ENCODE peak calls at places on chromosomes 4 and X, in six cellular contexts. One of them, this sample, is unnamed.

GRCh38 chr4:10083861-10084641 is 32.5 kb downstream of the WDR1 start:
- DNase-seq in A549: no peak
- DNase-seq in GM23248: no peak
- DNase-seq in fibroblast of lung: no peak
- DNase-seq in fibroblast of pulmonary artery: no peak
- DNase-seq in OCI-LY7: no peak
- DNase-seq in this sample: no peak

GRCh38 chr4:10982305-10982704 is 297.7 kb upstream of the CLNK start:
- DNase-seq in fibroblast of lung: no peak
- DNase-seq in OCI-LY7: no peak
- DNase-seq in A549: no peak
- DNase-seq in GM23248: no peak
- DNase-seq in fibroblast of pulmonary artery: no peak
- DNase-seq in this sample: peak

GRCh38 chr4:8379771-8380170 is 60.8 kb downstream of the ACOX3 start:
- DNase-seq in OCI-LY7: no peak
- DNase-seq in GM23248: no peak
- DNase-seq in A549: no peak
- DNase-seq in fibroblast of pulmonary artery: no peak
- DNase-seq in fibroblast of lung: no peak
- DNase-seq in this sample: no peak

GRCh38 chr4:53592128-53592527 is 842 bp upstream of the LNX1 start:
- DNase-seq in A549: no peak
- DNase-seq in GM23248: no peak
- DNase-seq in fibroblast of pulmonary artery: peak
- DNase-seq in fibroblast of lung: peak
- DNase-seq in OCI-LY7: no peak
- DNase-seq in this sample: no peak

GRCh38 chr4:114041117-114041475 is 61.6 kb upstream of the ARSJ start:
- DNase-seq in A549: no peak
- DNase-seq in OCI-LY7: no peak
- DNase-seq in fibroblast of lung: peak
- DNase-seq in GM23248: peak
- DNase-seq in fibroblast of pulmonary artery: no peak
- DNase-seq in this sample: no peak

GRCh38 chrX:68354869-68355628 is 78.2 kb downstream of the OPHN1 start:
- DNase-seq in OCI-LY7: no peak
- DNase-seq in A549: no peak
- DNase-seq in GM23248: peak
- DNase-seq in fibroblast of pulmonary artery: no peak
- DNase-seq in fibroblast of lung: peak
- DNase-seq in this sample: no peak

GRCh38 chr4:4533461-4534169 is 8.2 kb downstream of the STX18 start:
- DNase-seq in GM23248: no peak
- DNase-seq in A549: no peak
- DNase-seq in OCI-LY7: no peak
- DNase-seq in fibroblast of lung: no peak
- DNase-seq in fibroblast of pulmonary artery: no peak
- DNase-seq in this sample: no peak

GRCh38 chr4:128285085-128286023 is 2.3 kb downstream of the PGRMC2 start:
- DNase-seq in fibroblast of lung: peak
- DNase-seq in fibroblast of pulmonary artery: peak
- DNase-seq in OCI-LY7: no peak
- DNase-seq in A549: no peak
- DNase-seq in GM23248: peak
- DNase-seq in this sample: no peak

GRCh38 chr4:122798101-122798500 is 28.5 kb upstream of the FGF2 start:
- DNase-seq in A549: peak
- DNase-seq in GM23248: peak
- DNase-seq in OCI-LY7: no peak
- DNase-seq in fibroblast of lung: peak
- DNase-seq in fibroblast of pulmonary artery: peak
- DNase-seq in this sample: no peak

GRCh38 chr4:95293014-95293413 is 255.8 kb downstream of the UNC5C start:
- DNase-seq in fibroblast of pulmonary artery: peak
- DNase-seq in A549: no peak
- DNase-seq in fibroblast of lung: peak
- DNase-seq in GM23248: no peak
- DNase-seq in OCI-LY7: no peak
- DNase-seq in this sample: peak

GRCh38 chr4:55458164-55458563 is 62.4 kb downstream of the TMEM165 start:
- DNase-seq in fibroblast of pulmonary artery: no peak
- DNase-seq in A549: no peak
- DNase-seq in OCI-LY7: no peak
- DNase-seq in GM23248: peak
- DNase-seq in fibroblast of lung: peak
- DNase-seq in this sample: no peak

GRCh38 chr4:3184725-3185124 is 64.2 kb upstream of the MSANTD1 start:
- DNase-seq in fibroblast of pulmonary artery: no peak
- DNase-seq in A549: no peak
- DNase-seq in OCI-LY7: no peak
- DNase-seq in GM23248: no peak
- DNase-seq in fibroblast of lung: no peak
- DNase-seq in this sample: no peak

GRCh38 chr4:174418640-174419039 is 103.6 kb downstream of the HPGD start:
- DNase-seq in A549: no peak
- DNase-seq in OCI-LY7: no peak
- DNase-seq in GM23248: no peak
- DNase-seq in fibroblast of lung: no peak
- DNase-seq in fibroblast of pulmonary artery: no peak
- DNase-seq in this sample: no peak

GRCh38 chr4:26330186-26330787 is 9.5 kb downstream of the RBPJ start:
- DNase-seq in A549: peak
- DNase-seq in fibroblast of lung: peak
- DNase-seq in OCI-LY7: peak
- DNase-seq in GM23248: peak
- DNase-seq in fibroblast of pulmonary artery: peak
- DNase-seq in this sample: peak

GRCh38 chrX:119945481-119945880 is 1.9 kb upstream of the NKAP start:
- DNase-seq in A549: no peak
- DNase-seq in GM23248: no peak
- DNase-seq in OCI-LY7: no peak
- DNase-seq in fibroblast of lung: no peak
- DNase-seq in fibroblast of pulmonary artery: no peak
- DNase-seq in this sample: no peak

GRCh38 chrX:119942831-119943184 is 743 bp downstream of the NKAP start:
- DNase-seq in A549: peak
- DNase-seq in fibroblast of pulmonary artery: no peak
- DNase-seq in fibroblast of lung: peak
- DNase-seq in OCI-LY7: peak
- DNase-seq in GM23248: peak
- DNase-seq in this sample: no peak

GRCh38 chrX:119942173-119942819 is 1.3 kb downstream of the NKAP start:
- DNase-seq in fibroblast of lung: no peak
- DNase-seq in A549: no peak
- DNase-seq in fibroblast of pulmonary artery: no peak
- DNase-seq in GM23248: no peak
- DNase-seq in OCI-LY7: no peak
- DNase-seq in this sample: no peak

GRCh38 chrX:119943185-119943988 is at the start of gene NKAP:
- DNase-seq in OCI-LY7: peak
- DNase-seq in GM23248: peak
- DNase-seq in A549: peak
- DNase-seq in fibroblast of lung: peak
- DNase-seq in fibroblast of pulmonary artery: peak
- DNase-seq in this sample: peak

DNA sequence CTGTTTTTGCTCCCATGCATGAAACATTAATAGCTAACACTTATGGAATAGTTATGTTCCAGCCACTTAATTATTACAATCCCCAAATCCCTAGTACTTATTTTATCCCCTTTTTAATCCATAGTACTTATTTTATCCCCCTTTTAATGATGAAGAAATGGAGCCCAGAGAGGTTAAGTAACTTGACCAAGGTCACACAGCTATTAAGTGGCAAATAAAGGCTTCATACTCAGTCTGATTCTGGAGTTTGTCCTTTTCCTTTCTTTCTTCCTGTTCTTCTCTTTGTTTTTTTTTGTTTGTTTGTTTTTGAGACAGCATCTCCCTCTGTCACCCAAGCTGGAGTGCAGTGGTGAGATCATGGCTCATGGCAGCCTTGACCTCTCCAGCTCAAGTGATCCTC is 2.2 kb downstream of the NKAP start:
- DNase-seq in fibroblast of lung: no peak
- DNase-seq in A549: no peak
- DNase-seq in fibroblast of pulmonary artery: no peak
- DNase-seq in GM23248: no peak
- DNase-seq in OCI-LY7: no peak
- DNase-seq in this sample: no peak
- H3K4me3 ChIP-seq in fibroblast of lung: no peak
- H3K4me3 ChIP-seq in A549: no peak
- H3K4me3 ChIP-seq in fibroblast of pulmonary artery: no peak
- H3K4me3 ChIP-seq in GM23248: no peak
- H3K4me3 ChIP-seq in OCI-LY7: no peak
- H3K4me3 ChIP-seq in this sample: no peak

GRCh38 chr4:41258783-41259182 is 2.1 kb downstream of the UCHL1 start:
- DNase-seq in A549: peak
- DNase-seq in fibroblast of lung: peak
- DNase-seq in OCI-LY7: peak
- DNase-seq in fibroblast of pulmonary artery: peak
- DNase-seq in GM23248: peak
- DNase-seq in this sample: peak

GRCh38 chr4:41257901-41258300 is 1.2 kb downstream of the UCHL1 start:
- DNase-seq in fibroblast of lung: no peak
- DNase-seq in OCI-LY7: no peak
- DNase-seq in fibroblast of pulmonary artery: no peak
- DNase-seq in A549: no peak
- DNase-seq in GM23248: no peak
- DNase-seq in this sample: no peak

GRCh38 chr4:41256740-41257256 is at the start of gene UCHL1:
- DNase-seq in fibroblast of pulmonary artery: peak
- DNase-seq in fibroblast of lung: peak
- DNase-seq in A549: peak
- DNase-seq in OCI-LY7: peak
- DNase-seq in GM23248: peak
- DNase-seq in this sample: no peak

GRCh38 chr4:41257257-41257900 is 651 bp downstream of the UCHL1 start:
- DNase-seq in A549: peak
- DNase-seq in fibroblast of pulmonary artery: peak
- DNase-seq in GM23248: peak
- DNase-seq in OCI-LY7: peak
- DNase-seq in fibroblast of lung: peak
- DNase-seq in this sample: no peak

GRCh38 chr4:41256131-41256739 is 493 bp upstream of the UCHL1 start:
- DNase-seq in fibroblast of pulmonary artery: peak
- DNase-seq in A549: peak
- DNase-seq in GM23248: peak
- DNase-seq in fibroblast of lung: peak
- DNase-seq in OCI-LY7: peak
- DNase-seq in this sample: no peak
- H3K4me3 ChIP-seq in fibroblast of pulmonary artery: peak
- H3K4me3 ChIP-seq in A549: peak
- H3K4me3 ChIP-seq in GM23248: peak
- H3K4me3 ChIP-seq in fibroblast of lung: peak
- H3K4me3 ChIP-seq in OCI-LY7: peak
- H3K4me3 ChIP-seq in this sample: no peak

DNA sequence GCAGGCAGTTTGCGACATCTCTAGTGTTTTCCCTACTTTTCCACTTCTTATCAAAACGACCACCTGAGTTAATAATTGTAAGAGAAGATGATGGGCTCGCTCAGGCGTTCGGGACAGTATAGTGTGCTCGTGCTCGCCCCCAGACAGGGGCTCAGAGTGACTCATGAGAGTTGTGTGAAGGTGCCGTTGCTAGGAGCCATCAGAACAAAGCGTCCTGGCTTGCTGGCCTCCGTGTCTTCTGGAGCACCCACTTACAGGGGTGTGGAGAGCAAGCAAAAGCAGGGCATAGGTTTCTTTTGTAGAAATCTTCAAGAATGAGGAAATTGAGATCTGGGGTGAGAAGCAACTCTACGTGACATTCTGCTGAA is 73.0 kb upstream of the ADGRG2 start:
- DNase-seq in GM23248: no peak
- DNase-seq in OCI-LY7: no peak
- DNase-seq in fibroblast of lung: no peak
- DNase-seq in fibroblast of pulmonary artery: no peak
- DNase-seq in A549: no peak
- DNase-seq in this sample: no peak
- H3K4me3 ChIP-seq in GM23248: no peak
- H3K4me3 ChIP-seq in OCI-LY7: no peak
- H3K4me3 ChIP-seq in fibroblast of lung: no peak
- H3K4me3 ChIP-seq in fibroblast of pulmonary artery: no peak
- H3K4me3 ChIP-seq in A549: no peak
- H3K4me3 ChIP-seq in this sample: no peak

GRCh38 chr4:185054257-185054656 is 36.0 kb downstream of the HELT start:
- DNase-seq in OCI-LY7: no peak
- DNase-seq in A549: no peak
- DNase-seq in fibroblast of pulmonary artery: no peak
- DNase-seq in fibroblast of lung: no peak
- DNase-seq in GM23248: no peak
- DNase-seq in this sample: no peak

GRCh38 chr4:185054876-185055275 is 36.6 kb downstream of the HELT start:
- DNase-seq in GM23248: no peak
- DNase-seq in OCI-LY7: no peak
- DNase-seq in fibroblast of lung: no peak
- DNase-seq in fibroblast of pulmonary artery: no peak
- DNase-seq in A549: no peak
- DNase-seq in this sample: no peak
- H3K4me3 ChIP-seq in GM23248: no peak
- H3K4me3 ChIP-seq in OCI-LY7: no peak
- H3K4me3 ChIP-seq in fibroblast of lung: no peak
- H3K4me3 ChIP-seq in fibroblast of pulmonary artery: no peak
- H3K4me3 ChIP-seq in A549: no peak
- H3K4me3 ChIP-seq in this sample: no peak

GRCh38 chr4:185811509-185812364 is at the start of gene SORBS2:
- DNase-seq in fibroblast of lung: peak
- DNase-seq in A549: no peak
- DNase-seq in fibroblast of pulmonary artery: peak
- DNase-seq in GM23248: peak
- DNase-seq in OCI-LY7: peak
- DNase-seq in this sample: peak
- H3K4me3 ChIP-seq in fibroblast of lung: no peak
- H3K4me3 ChIP-seq in A549: no peak
- H3K4me3 ChIP-seq in fibroblast of pulmonary artery: peak
- H3K4me3 ChIP-seq in GM23248: no peak
- H3K4me3 ChIP-seq in OCI-LY7: peak
- H3K4me3 ChIP-seq in this sample: peak